ENCODE peak calls at places on chromosomes 13 and 19, in four cellular contexts. W is neuronal stem cell, C is IMR-90, G is H9. L is an unnamed sample.

GRCh38 chr13:101465877-101466276 is 13.4 kb downstream of the ITGBL1 start:
- DNase-seq in G (no peak), C (peak), W (no peak), L (no peak)

GRCh38 chr13:99812611-99813010 is 159.0 kb downstream of the ZIC5 start:
- DNase-seq in C (peak), W (no peak), G (no peak), L (peak)

GRCh38 chr19:47255947-47256687 is at the start of gene CCDC9:
- DNase-seq in G (peak), W (peak), C (peak), L (peak)

GRCh38 chr13:101875091-101875490 is 422.6 kb downstream of the ITGBL1 start:
- DNase-seq in C (no peak), G (no peak), W (no peak), L (no peak)

GRCh38 chr13:31204592-31204991 is 4.8 kb downstream of the B3GLCT start:
- DNase-seq in C (peak), W (no peak), G (no peak), L (peak)

GRCh38 chr19:58477130-58477529 is 978 bp downstream of the ZNF446 start:
- DNase-seq in C (no peak), W (no peak), G (peak), L (no peak)

GRCh38 chr19:31349160-31349881 is at the start of gene TSHZ3:
- DNase-seq in G (peak), C (peak), W (no peak), L (peak)

GRCh38 chr13:73993661-73994060 is 140.5 kb downstream of the KLF12 start:
- DNase-seq in W (no peak), G (no peak), C (no peak), L (no peak)

GRCh38 chr19:5188548-5189317 is 151.9 kb downstream of the PTPRS start:
- DNase-seq in W (no peak), C (no peak), G (no peak), L (no peak)

GRCh38 chr19:47331931-47332547 is at the start of gene C5AR2:
- DNase-seq in G (no peak), W (no peak), C (no peak), L (no peak)

GRCh38 chr13:60139272-60139671 is 24.5 kb downstream of the DIAPH3 start:
- DNase-seq in W (no peak), C (peak), G (no peak), L (no peak)

GRCh38 chr13:43838909-43839308 is 40.6 kb downstream of the CCDC122 start:
- DNase-seq in C (peak), W (no peak), G (no peak), L (no peak)

GRCh38 chr13:99969368-99969933 is 2.1 kb downstream of the ZIC5 start:
- DNase-seq in W (no peak), C (no peak), G (no peak), L (no peak)

GRCh38 chr19:52221831-52222375 is 32.1 kb downstream of the PPP2R1A start:
- DNase-seq in W (no peak), C (peak), G (no peak), L (no peak)

GRCh38 chr13:97200081-97200942 is 21.8 kb upstream of the MBNL2 start:
- DNase-seq in G (no peak), W (no peak), C (peak), L (no peak)
- H2AK5ac ChIP-seq in G (no peak), W (no peak), C (peak), L (no peak)

DNA sequence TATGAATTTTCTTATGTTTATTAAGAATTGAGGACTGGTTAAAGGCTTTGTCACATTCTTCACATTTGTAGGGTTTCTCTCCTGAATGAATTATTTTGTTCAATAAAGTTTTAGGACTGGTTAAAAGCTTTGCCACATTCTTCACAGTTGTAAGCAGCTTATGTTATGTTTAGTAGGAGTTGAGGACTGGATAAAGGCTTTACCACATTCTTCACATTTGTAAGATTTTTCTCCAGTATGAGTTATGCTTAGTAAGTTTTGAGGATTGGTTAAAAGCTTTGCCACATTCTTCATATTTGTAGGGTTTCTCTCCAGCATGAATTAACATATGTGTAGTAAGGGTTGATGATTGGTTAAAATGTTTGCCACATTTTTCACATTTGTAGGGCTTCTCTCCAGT is 79.8 kb downstream of the ZNF431 start:
- DNase-seq in G (no peak), W (no peak), C (no peak), L (peak)
- H3K4ac ChIP-seq in G (no peak), W (no peak), C (no peak), L (no peak)

GRCh38 chr13:33231339-33231738 is 54.2 kb downstream of the STARD13 start:
- DNase-seq in G (no peak), W (no peak), C (no peak), L (no peak)

GRCh38 chr13:33227927-33228644 is 57.5 kb downstream of the STARD13 start:
- DNase-seq in G (no peak), W (no peak), C (no peak), L (no peak)

GRCh38 chr13:33230178-33230881 is 55.2 kb downstream of the STARD13 start:
- DNase-seq in G (no peak), C (peak), W (no peak), L (no peak)

GRCh38 chr13:33229446-33230177 is 55.9 kb downstream of the STARD13 start:
- DNase-seq in C (no peak), W (no peak), G (no peak), L (no peak)

DNA sequence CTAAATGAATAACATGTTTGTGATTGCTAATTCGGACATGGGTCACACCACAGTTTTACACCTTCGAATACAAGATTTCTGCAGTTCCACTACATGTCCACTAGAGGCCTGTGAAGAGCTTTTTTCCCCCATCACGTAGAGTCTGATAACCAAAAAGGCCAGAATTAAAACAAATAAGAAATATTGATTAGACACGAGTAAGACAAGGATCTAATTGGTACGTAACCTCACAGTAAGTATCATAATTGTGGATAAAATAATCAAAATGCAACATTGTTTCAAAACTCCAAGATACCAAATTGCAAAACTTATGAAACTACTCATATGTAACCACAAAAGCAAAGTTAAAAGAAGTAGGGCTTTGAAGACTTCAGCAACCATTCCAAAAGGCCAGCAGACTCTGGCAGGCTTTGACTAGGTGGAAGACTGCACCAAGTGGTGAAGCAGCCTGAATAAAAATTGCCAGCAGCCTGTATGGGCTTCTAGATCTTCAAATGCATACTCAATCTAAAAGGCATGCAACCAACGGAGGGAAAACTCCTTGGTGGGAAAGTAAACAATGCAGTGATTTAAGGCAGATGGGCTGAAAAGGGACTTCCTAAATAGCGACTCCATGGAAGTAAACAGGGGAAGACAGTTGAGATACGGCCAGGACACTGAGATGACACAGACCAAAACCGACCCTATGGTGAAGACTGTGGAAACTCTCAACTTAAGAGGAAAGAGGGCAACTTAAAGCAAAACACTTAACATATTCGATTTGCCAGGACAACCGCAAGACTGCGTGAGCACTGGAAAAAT is 56.7 kb downstream of the STARD13 start:
- DNase-seq in C (peak), W (no peak), G (no peak), L (peak)
- H2AK5ac ChIP-seq in C (peak), W (no peak), G (no peak), L (no peak)

DNA sequence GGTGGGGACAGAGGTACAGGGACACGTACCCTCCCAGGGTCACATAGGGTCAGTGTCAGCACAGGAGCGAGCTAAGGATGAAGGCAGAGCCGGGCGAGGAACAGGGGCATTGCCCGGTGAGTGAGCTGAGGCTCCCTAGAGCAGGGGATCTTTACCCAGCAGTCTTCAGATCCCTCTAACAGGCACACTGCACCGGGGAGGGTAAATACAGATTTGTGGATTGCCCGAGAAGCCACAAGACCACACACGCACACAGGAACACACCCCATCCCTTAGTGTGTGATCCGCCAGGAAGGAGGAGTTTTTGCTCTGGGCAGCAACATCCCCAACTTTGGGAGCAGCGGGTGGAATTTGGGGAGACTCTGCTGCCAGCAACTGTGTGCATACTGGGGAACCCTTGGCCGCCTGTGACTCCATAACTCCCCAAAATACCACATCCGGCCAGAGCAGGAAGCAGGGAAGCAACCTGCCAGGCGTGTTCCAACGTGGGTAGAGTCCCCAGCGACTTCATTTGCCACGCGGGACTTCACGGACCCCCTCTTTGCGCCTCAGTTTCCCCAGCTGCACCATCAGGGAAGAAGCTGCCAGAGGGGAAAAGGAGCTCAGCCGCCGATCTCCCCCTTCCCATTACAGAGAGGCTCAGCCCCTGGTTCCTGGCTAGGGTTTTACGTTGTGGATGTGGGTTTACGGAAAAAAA is 5.9 kb upstream of the TLE2 start:
- DNase-seq in C (peak), W (no peak), G (no peak), L (peak)
- H3K4ac ChIP-seq in C (peak), W (no peak), G (no peak), L (peak)

GRCh38 chr19:33641261-33641660 is 19.5 kb downstream of the CHST8 start:
- DNase-seq in G (no peak), W (no peak), C (no peak), L (no peak)
- H2AK5ac ChIP-seq in G (no peak), W (no peak), C (no peak), L (no peak)

GRCh38 chr19:3565177-3565576 is 7.6 kb upstream of the HMG20B start:
- DNase-seq in C (peak), W (no peak), G (no peak), L (no peak)

DNA sequence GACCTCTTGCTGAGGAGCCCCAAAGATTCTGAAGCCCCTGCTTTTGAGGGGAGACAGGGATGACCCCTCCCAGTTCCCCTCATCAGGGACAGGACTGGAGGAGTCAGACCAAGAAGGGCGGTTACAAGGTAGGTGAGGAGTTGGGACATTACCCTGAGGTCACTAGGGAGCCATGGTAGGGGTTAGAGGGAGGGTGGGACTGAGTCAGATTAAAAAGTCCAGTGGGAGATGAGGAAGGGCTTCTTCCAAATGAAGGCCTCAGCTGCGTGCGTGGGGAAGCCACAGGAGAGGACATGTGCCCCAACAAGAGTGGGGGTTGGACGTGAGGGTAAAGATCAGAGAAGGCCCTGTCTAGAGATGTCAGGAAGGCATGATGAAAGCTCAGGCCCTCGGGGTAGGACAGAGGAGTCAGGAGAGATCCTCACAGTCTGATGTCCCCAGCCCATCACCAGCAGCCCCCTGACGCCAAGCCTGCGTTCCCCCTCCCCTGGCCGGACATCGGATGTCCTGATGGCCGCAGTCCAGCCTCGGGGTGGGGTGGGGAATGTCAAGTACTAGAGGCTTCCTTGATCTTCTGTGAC is 6.4 kb upstream of the MFSD12 start:
- DNase-seq in G (no peak), C (no peak), W (no peak), L (no peak)
- H3K4ac ChIP-seq in G (no peak), C (no peak), W (no peak), L (no peak)

DNA sequence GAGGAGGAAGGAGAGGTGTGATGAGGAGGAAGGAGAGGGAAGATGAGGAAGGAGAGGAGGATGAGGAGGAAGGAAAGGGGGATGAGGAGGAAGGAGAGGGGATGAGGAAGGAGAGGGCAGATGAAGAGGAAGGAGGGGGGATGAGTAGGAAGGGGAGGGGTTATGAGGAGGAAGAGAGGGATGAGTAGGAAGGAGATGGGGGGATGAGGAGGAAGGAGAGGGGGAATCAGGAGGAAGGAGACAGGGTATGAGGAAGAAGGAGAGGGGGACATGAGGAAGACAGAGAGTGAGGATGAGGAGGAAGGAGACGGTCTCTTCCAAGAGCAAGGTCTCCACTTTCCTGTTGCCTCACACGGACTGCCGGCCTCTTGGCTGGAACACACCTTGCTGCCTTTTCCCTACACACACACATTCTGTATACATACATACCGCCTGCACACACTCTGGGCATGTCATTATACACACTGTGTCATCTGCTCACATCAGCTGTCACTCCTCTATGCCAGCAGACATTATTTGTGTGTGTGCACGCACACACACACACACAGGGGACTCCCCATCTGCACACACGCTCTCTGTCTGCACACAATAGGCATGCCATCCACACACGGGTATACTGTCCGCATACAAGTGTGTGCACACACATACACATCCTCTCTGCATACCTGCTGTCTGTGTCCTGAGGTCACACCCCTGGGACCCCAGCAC is 11.1 kb upstream of the VSTM2B start:
- DNase-seq in G (no peak), W (no peak), C (no peak), L (no peak)
- H2AK5ac ChIP-seq in G (no peak), W (peak), C (no peak), L (no peak)

GRCh38 chr19:57342582-57342981 is 8.5 kb upstream of the ZNF304 start:
- DNase-seq in W (no peak), G (no peak), C (no peak), L (no peak)

GRCh38 chr19:57334191-57334590 is 13.9 kb downstream of the ZNF543 start:
- DNase-seq in G (no peak), W (no peak), C (peak), L (no peak)

GRCh38 chr19:57338798-57339378 is 12.2 kb upstream of the ZNF304 start:
- DNase-seq in G (no peak), W (no peak), C (peak), L (no peak)
- H3K4ac ChIP-seq in G (no peak), W (no peak), C (no peak), L (no peak)